ENCODE peak calls at places on chromosome 15, in six cellular contexts. One of them, this sample, is unnamed.

GRCh38 chr15:60373327-60373726 is 24.5 kb downstream of the ANXA2 start:
- DNase-seq in GM12878: no peak
- DNase-seq in A549: peak; percentile 19
- DNase-seq in K562: no peak
- DNase-seq in endothelial cell of umbilical vein: no peak
- DNase-seq in HepG2: no peak
- DNase-seq in this sample: no peak

GRCh38 chr15:51621917-51622268 is 678 bp downstream of the DMXL2 start:
- DNase-seq in endothelial cell of umbilical vein: peak; percentile 71
- DNase-seq in A549: peak; percentile 69
- DNase-seq in HepG2: peak; percentile 7
- DNase-seq in K562: peak; percentile 41
- DNase-seq in GM12878: no peak
- DNase-seq in this sample: peak; percentile 79

GRCh38 chr15:100281096-100281917 is 60.5 kb downstream of the ADAMTS17 start:
- DNase-seq in endothelial cell of umbilical vein: no peak
- DNase-seq in GM12878: no peak
- DNase-seq in A549: no peak
- DNase-seq in K562: no peak
- DNase-seq in HepG2: no peak
- DNase-seq in this sample: no peak

GRCh38 chr15:57861039-57861638 is 154.6 kb downstream of the POLR2M start:
- DNase-seq in K562: peak; percentile 46
- DNase-seq in A549: peak; percentile 74
- DNase-seq in GM12878: peak; percentile 8
- DNase-seq in HepG2: peak; percentile 50
- DNase-seq in endothelial cell of umbilical vein: peak; percentile 84
- DNase-seq in this sample: peak; percentile 66

GRCh38 chr15:64452988-64453688 is 7.2 kb upstream of the ZNF609 start:
- DNase-seq in A549: no peak
- DNase-seq in GM12878: no peak
- DNase-seq in endothelial cell of umbilical vein: peak; percentile 35
- DNase-seq in K562: no peak
- DNase-seq in HepG2: no peak
- DNase-seq in this sample: no peak

GRCh38 chr15:66882251-66883020 is 180.4 kb downstream of the SMAD6 start:
- DNase-seq in endothelial cell of umbilical vein: peak; percentile 42
- DNase-seq in HepG2: no peak
- DNase-seq in A549: no peak
- DNase-seq in GM12878: no peak
- DNase-seq in K562: no peak
- DNase-seq in this sample: peak; percentile 29

GRCh38 chr15:100863406-100864198 is 16.0 kb upstream of the ALDH1A3 start:
- DNase-seq in endothelial cell of umbilical vein: no peak
- DNase-seq in A549: no peak
- DNase-seq in K562: no peak
- DNase-seq in GM12878: no peak
- DNase-seq in HepG2: no peak
- DNase-seq in this sample: peak; percentile 76

GRCh38 chr15:48520376-48521155 is 124.9 kb downstream of the FBN1 start:
- DNase-seq in GM12878: no peak
- DNase-seq in HepG2: peak; percentile 6
- DNase-seq in K562: no peak
- DNase-seq in A549: peak; percentile 4
- DNase-seq in endothelial cell of umbilical vein: peak; percentile 69
- DNase-seq in this sample: peak; percentile 2

GRCh38 chr15:68493629-68494028 is 61.7 kb upstream of the ITGA11 start:
- DNase-seq in endothelial cell of umbilical vein: no peak
- DNase-seq in K562: no peak
- DNase-seq in HepG2: no peak
- DNase-seq in A549: no peak
- DNase-seq in GM12878: no peak
- DNase-seq in this sample: no peak

GRCh38 chr15:76572983-76573314 is 236.4 kb downstream of the ISL2 start:
- DNase-seq in HepG2: no peak
- DNase-seq in A549: no peak
- DNase-seq in GM12878: no peak
- DNase-seq in endothelial cell of umbilical vein: no peak
- DNase-seq in K562: no peak
- DNase-seq in this sample: no peak

GRCh38 chr15:37518436-37518835 is 416.0 kb upstream of the TMCO5A start:
- DNase-seq in HepG2: no peak
- DNase-seq in endothelial cell of umbilical vein: no peak
- DNase-seq in A549: no peak
- DNase-seq in K562: no peak
- DNase-seq in GM12878: no peak
- DNase-seq in this sample: peak; percentile 1

GRCh38 chr15:80480171-80480811 is 76.1 kb downstream of the ARNT2 start:
- DNase-seq in A549: no peak
- DNase-seq in HepG2: peak; percentile 15
- DNase-seq in endothelial cell of umbilical vein: no peak
- DNase-seq in GM12878: no peak
- DNase-seq in K562: no peak
- DNase-seq in this sample: no peak

GRCh38 chr15:68382286-68383007 is 49.5 kb downstream of the ITGA11 start:
- DNase-seq in K562: no peak
- DNase-seq in GM12878: no peak
- DNase-seq in A549: peak; percentile 24
- DNase-seq in endothelial cell of umbilical vein: no peak
- DNase-seq in HepG2: no peak
- DNase-seq in this sample: no peak

GRCh38 chr15:67164401-67164791 is 90.1 kb downstream of the AAGAB start:
- DNase-seq in A549: no peak
- DNase-seq in HepG2: no peak
- DNase-seq in K562: no peak
- DNase-seq in endothelial cell of umbilical vein: peak; percentile 63
- DNase-seq in GM12878: no peak
- DNase-seq in this sample: no peak

GRCh38 chr15:37585966-37586656 is 348.3 kb upstream of the TMCO5A start:
- DNase-seq in GM12878: no peak
- DNase-seq in K562: no peak
- DNase-seq in endothelial cell of umbilical vein: no peak
- DNase-seq in A549: no peak
- DNase-seq in HepG2: no peak
- DNase-seq in this sample: no peak

GRCh38 chr15:47582283-47582682 is 135.0 kb upstream of the SEMA6D start:
- DNase-seq in GM12878: no peak
- DNase-seq in K562: no peak
- DNase-seq in endothelial cell of umbilical vein: no peak
- DNase-seq in A549: no peak
- DNase-seq in HepG2: no peak
- DNase-seq in this sample: no peak

GRCh38 chr15:66844041-66844746 is 142.2 kb downstream of the SMAD6 start:
- DNase-seq in HepG2: no peak
- DNase-seq in GM12878: no peak
- DNase-seq in A549: no peak
- DNase-seq in endothelial cell of umbilical vein: no peak
- DNase-seq in K562: no peak
- DNase-seq in this sample: no peak

GRCh38 chr15:69472575-69472974 is 20.0 kb downstream of the RPLP1 start:
- DNase-seq in GM12878: no peak
- DNase-seq in K562: no peak
- DNase-seq in A549: no peak
- DNase-seq in HepG2: no peak
- DNase-seq in endothelial cell of umbilical vein: no peak
- DNase-seq in this sample: no peak

GRCh38 chr15:80779658-80780415 is 667 bp downstream of the CEMIP start:
- DNase-seq in K562: no peak
- DNase-seq in A549: peak; percentile 49
- DNase-seq in GM12878: no peak
- DNase-seq in HepG2: peak; percentile 25
- DNase-seq in endothelial cell of umbilical vein: peak; percentile 19
- DNase-seq in this sample: no peak

GRCh38 chr15:101038327-101039003 is 119.3 kb downstream of the LRRK1 start:
- DNase-seq in A549: no peak
- DNase-seq in endothelial cell of umbilical vein: no peak
- DNase-seq in K562: no peak
- DNase-seq in HepG2: no peak
- DNase-seq in GM12878: no peak
- DNase-seq in this sample: no peak

GRCh38 chr15:79540551-79540950 is 108.4 kb downstream of the MINAR1 start:
- DNase-seq in K562: peak; percentile 22
- DNase-seq in endothelial cell of umbilical vein: no peak
- DNase-seq in HepG2: no peak
- DNase-seq in A549: peak; percentile 5
- DNase-seq in GM12878: no peak
- DNase-seq in this sample: peak; percentile 55

GRCh38 chr15:33021806-33022389 is 172.6 kb downstream of the FMN1 start:
- DNase-seq in K562: peak; percentile 54
- DNase-seq in HepG2: peak; percentile 22
- DNase-seq in GM12878: no peak
- DNase-seq in endothelial cell of umbilical vein: peak; percentile 71
- DNase-seq in A549: peak; percentile 67
- DNase-seq in this sample: peak; percentile 40

GRCh38 chr15:78301326-78301725 is 1.9 kb upstream of the SKIC8 start:
- DNase-seq in K562: no peak
- DNase-seq in GM12878: peak; percentile 45
- DNase-seq in endothelial cell of umbilical vein: no peak
- DNase-seq in HepG2: no peak
- DNase-seq in A549: no peak
- DNase-seq in this sample: peak; percentile 19

GRCh38 chr15:78299302-78300102 is at the start of gene SKIC8:
- DNase-seq in GM12878: peak; percentile 71
- DNase-seq in A549: peak; percentile 95
- DNase-seq in HepG2: peak; percentile 92
- DNase-seq in endothelial cell of umbilical vein: peak; percentile 95
- DNase-seq in K562: peak; percentile 94
- DNase-seq in this sample: peak; percentile 97

GRCh38 chr15:78301813-78302212 is 2.4 kb upstream of the SKIC8 start:
- DNase-seq in GM12878: no peak
- DNase-seq in endothelial cell of umbilical vein: no peak
- DNase-seq in K562: no peak
- DNase-seq in A549: no peak
- DNase-seq in HepG2: no peak
- DNase-seq in this sample: peak; percentile 90

GRCh38 chr15:78302579-78302978 is 3.2 kb upstream of the SKIC8 start:
- DNase-seq in K562: no peak
- DNase-seq in HepG2: no peak
- DNase-seq in A549: no peak
- DNase-seq in GM12878: no peak
- DNase-seq in endothelial cell of umbilical vein: no peak
- DNase-seq in this sample: peak; percentile 58

DNA sequence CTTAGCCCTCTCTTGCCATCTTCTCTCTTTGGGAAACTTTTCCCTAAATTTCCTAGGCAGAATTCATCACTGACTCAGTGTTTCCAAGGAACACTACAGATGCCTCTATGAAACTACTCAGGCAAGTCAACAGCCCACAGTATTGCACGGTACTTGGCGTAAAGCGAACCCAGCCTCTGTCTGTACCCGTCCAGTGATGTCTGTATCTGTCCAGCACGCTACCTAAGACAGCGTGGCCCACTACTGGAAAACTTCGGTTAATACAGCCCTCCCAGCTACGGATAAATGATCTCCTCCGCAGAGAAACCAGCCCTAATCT is 467 bp downstream of the SKIC8 start:
- DNase-seq in HepG2: no peak
- DNase-seq in K562: no peak
- DNase-seq in GM12878: no peak
- DNase-seq in A549: no peak
- DNase-seq in endothelial cell of umbilical vein: no peak
- DNase-seq in this sample: peak; percentile 49
- TF ChIP-seq MYC in HepG2: no peak
- TF ChIP-seq MYC in K562: no peak
- TF ChIP-seq MYC in GM12878: no peak
- TF ChIP-seq MYC in A549: no peak
- TF ChIP-seq MYC in endothelial cell of umbilical vein: no peak
- TF ChIP-seq MYC in this sample: no peak

DNA sequence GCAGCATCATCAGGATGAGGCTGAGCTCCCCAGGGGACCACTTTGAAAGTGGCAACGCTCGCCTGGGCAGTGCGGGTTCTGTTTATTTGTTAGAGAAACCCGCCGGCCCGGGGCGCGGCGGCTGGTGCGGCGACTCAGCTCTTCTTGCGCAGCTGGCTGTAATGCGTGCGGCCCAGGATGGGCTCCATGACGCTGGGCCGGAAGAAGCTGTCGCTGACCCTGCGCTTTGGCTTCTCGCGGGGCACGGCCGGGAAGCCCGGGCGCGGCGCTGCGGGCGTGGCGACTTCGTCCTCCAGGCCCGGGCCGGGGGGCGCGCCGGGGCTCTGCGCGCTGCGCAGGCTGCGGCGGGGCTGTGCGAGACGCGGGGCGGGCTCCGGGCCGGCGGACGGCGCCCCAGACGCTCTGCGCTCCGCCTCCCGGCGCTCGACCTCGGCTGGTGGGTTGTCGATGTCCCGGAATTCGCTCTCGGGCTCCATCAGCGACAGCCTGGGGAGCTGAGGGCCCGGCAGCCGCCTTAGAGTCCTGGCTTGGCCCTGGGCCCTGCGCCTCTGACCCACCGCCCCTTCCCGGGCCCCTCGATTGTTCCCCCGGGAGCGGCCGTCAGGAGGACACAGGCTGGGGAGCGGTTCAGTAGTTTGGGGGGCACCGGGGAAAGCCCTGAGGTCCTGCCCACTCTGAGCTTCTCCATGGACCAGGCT is 10.3 kb upstream of the KIF7 start:
- DNase-seq in A549: peak; percentile 50
- DNase-seq in HepG2: no peak
- DNase-seq in K562: no peak
- DNase-seq in endothelial cell of umbilical vein: peak; percentile 36
- DNase-seq in GM12878: no peak
- DNase-seq in this sample: peak; percentile 64
- TF ChIP-seq POLR2A in A549: peak; percentile 48
- TF ChIP-seq POLR2A in HepG2: no peak
- TF ChIP-seq POLR2A in K562: no peak
- TF ChIP-seq POLR2A in endothelial cell of umbilical vein: peak; percentile 66
- TF ChIP-seq POLR2A in GM12878: no peak
- TF ChIP-seq POLR2A in this sample: no peak

GRCh38 chr15:62412634-62413033 is 247.5 kb upstream of the C2CD4B start:
- DNase-seq in endothelial cell of umbilical vein: no peak
- DNase-seq in HepG2: no peak
- DNase-seq in A549: no peak
- DNase-seq in GM12878: no peak
- DNase-seq in K562: no peak
- DNase-seq in this sample: no peak
- H3K4me3 ChIP-seq in endothelial cell of umbilical vein: no peak overlapping the region
- H3K4me3 ChIP-seq in HepG2: no peak overlapping the region
- H3K4me3 ChIP-seq in A549: no peak overlapping the region
- H3K4me3 ChIP-seq in GM12878: no peak overlapping the region
- H3K4me3 ChIP-seq in K562: no peak overlapping the region
- H3K4me3 ChIP-seq in this sample: no peak overlapping the region

DNA sequence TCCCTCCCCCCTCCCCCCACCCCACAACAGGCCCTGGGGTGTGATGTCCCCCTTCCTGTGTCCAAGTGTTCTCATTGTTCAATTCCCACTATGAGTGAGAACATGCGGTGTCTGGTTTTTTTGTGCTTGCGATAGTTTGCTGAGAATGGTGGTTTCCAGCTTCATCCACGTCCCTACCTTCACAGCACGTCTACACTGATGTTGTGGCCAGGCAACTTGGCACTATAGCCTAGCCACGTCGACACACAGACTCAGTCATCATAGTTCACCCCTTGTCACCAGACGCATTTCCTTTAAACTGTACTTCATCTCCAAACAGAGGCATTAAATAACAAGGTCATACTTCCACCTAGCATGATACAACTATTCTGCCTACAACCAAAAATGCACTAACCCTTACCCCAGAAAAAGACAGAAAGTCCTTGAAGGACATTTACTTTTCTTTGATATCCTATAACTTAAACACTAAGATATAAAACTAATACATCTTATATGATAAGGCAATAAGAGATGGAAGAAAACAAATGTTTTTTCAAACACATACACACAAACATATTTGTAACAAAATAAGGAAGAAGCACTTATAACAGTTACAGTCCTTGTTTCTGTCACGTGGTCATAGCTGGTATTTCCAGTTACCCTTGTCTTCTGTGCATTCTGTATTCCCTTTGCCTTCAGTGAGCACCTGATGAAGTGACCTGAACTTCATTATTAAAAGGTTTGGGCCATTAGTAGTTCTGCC is 121.4 kb downstream of the KLF13 start:
- DNase-seq in HepG2: no peak
- DNase-seq in K562: no peak
- DNase-seq in endothelial cell of umbilical vein: no peak
- DNase-seq in A549: no peak
- DNase-seq in GM12878: no peak
- DNase-seq in this sample: no peak
- TF ChIP-seq MYC in HepG2: no peak
- TF ChIP-seq MYC in K562: no peak
- TF ChIP-seq MYC in endothelial cell of umbilical vein: no peak
- TF ChIP-seq MYC in A549: no peak
- TF ChIP-seq MYC in GM12878: no peak
- TF ChIP-seq MYC in this sample: no peak

This sample was measured in NB4.